ENCODE peak calls at places on chromosome 16, in six cellular contexts. G, M, X, S, Q and K are unnamed samples.

GRCh38 chr16:14501331-14502255 is 128.5 kb downstream of the PARN start:
- DNase-seq in G (peak; percentile 59), M (no peak), X (peak; percentile 94), S (peak; percentile 80), Q (peak; percentile 73), K (peak; percentile 87)

GRCh38 chr16:74448990-74449389 is 27.7 kb upstream of the CLEC18B start:
- DNase-seq in G (no peak), M (no peak), X (peak; percentile 95), S (no peak), Q (peak; percentile 30), K (peak; percentile 96)

GRCh38 chr16:17224859-17225258 is 245.9 kb downstream of the XYLT1 start:
- DNase-seq in G (no peak), M (no peak), X (peak; percentile 82), S (no peak), Q (no peak), K (no peak)

GRCh38 chr16:10552998-10553491 is 27.4 kb downstream of the EMP2 start:
- DNase-seq in G (peak; percentile 77), M (no peak), X (no peak), S (peak; percentile 84), Q (peak; percentile 68), K (no peak)

GRCh38 chr16:57976331-57976796 is 5.4 kb upstream of the CNGB1 start:
- DNase-seq in G (no peak), M (peak; percentile 20), X (no peak), S (no peak), Q (no peak), K (no peak)

GRCh38 chr16:49049644-49050043 is 232.0 kb downstream of the CBLN1 start:
- DNase-seq in G (no peak), M (no peak), X (no peak), S (no peak), Q (no peak), K (no peak)

GRCh38 chr16:11152677-11153321 is 103.2 kb downstream of the SOCS1 start:
- DNase-seq in G (no peak), M (no peak), X (no peak), S (no peak), Q (no peak), K (no peak)

GRCh38 chr16:2751577-2752034 is 832 bp upstream of the SRRM2 start:
- DNase-seq in G (no peak), M (no peak), X (no peak), S (peak; percentile 90), Q (peak; percentile 43), K (no peak)

GRCh38 chr16:89547291-89547690 is 13.2 kb upstream of the RPL13 start:
- DNase-seq in G (no peak), M (no peak), X (no peak), S (no peak), Q (no peak), K (no peak)

GRCh38 chr16:20056436-20056835 is 17.3 kb downstream of the GPR139 start:
- DNase-seq in G (no peak), M (no peak), X (no peak), S (no peak), Q (no peak), K (no peak)

GRCh38 chr16:2150418-2151187 is 2.2 kb downstream of the RAB26 start:
- DNase-seq in G (peak; percentile 83), M (no peak), X (peak; percentile 28), S (peak; percentile 89), Q (no peak), K (peak; percentile 31)

GRCh38 chr16:57736419-57737281 is 1.1 kb downstream of the KATNB1 start:
- DNase-seq in G (no peak), M (no peak), X (peak; percentile 87), S (peak; percentile 71), Q (peak; percentile 77), K (peak; percentile 91)

GRCh38 chr16:252366-253337 is 18.0 kb downstream of the FAM234A start:
- DNase-seq in G (no peak), M (no peak), X (no peak), S (no peak), Q (no peak), K (no peak)

GRCh38 chr16:10594312-10594950 is 14.0 kb upstream of the EMP2 start:
- DNase-seq in G (no peak), M (no peak), X (no peak), S (no peak), Q (no peak), K (no peak)

GRCh38 chr16:30934827-30935557 is 11.6 kb downstream of the FBXL19 start:
- DNase-seq in G (peak; percentile 87), M (no peak), X (peak; percentile 55), S (peak; percentile 87), Q (peak; percentile 38), K (peak; percentile 70)

GRCh38 chr16:89506113-89506504 is 2.1 kb upstream of the SPG7 start:
- DNase-seq in G (no peak), M (no peak), X (no peak), S (no peak), Q (no peak), K (no peak)

GRCh38 chr16:58022601-58023371 is 2.8 kb upstream of the MMP15 start:
- DNase-seq in G (no peak), M (no peak), X (peak; percentile 68), S (no peak), Q (no peak), K (no peak)

GRCh38 chr16:86095906-86096485 is 197.0 kb downstream of the IRF8 start:
- DNase-seq in G (no peak), M (no peak), X (no peak), S (no peak), Q (no peak), K (no peak)
- H3K14ac ChIP-seq in G (no peak overlapping the region), M (no peak overlapping the region), X (no peak overlapping the region), S (no peak overlapping the region), Q (no peak overlapping the region), K (no peak overlapping the region)

GRCh38 chr16:67191410-67191994 is 453 bp upstream of the E2F4 start:
- DNase-seq in G (no peak), M (no peak), X (no peak), S (no peak), Q (no peak), K (no peak)

GRCh38 chr16:67190448-67191399 is 788 bp upstream of the EXOC3L1 start:
- DNase-seq in G (no peak), M (no peak), X (peak; percentile 76), S (no peak), Q (no peak), K (peak; percentile 71)

GRCh38 chr16:67192781-67193260 is 866 bp downstream of the E2F4 start:
- DNase-seq in G (no peak), M (no peak), X (no peak), S (no peak), Q (no peak), K (no peak)

GRCh38 chr16:67190041-67190440 is at the start of gene EXOC3L1:
- DNase-seq in G (no peak), M (no peak), X (no peak), S (no peak), Q (no peak), K (no peak)

GRCh38 chr16:67191995-67192681 is at the start of gene E2F4:
- DNase-seq in G (peak; percentile 88), M (peak; percentile 81), X (peak; percentile 92), S (peak; percentile 91), Q (peak; percentile 85), K (peak; percentile 93)
- H3K23ac ChIP-seq in G (no peak within 1 kb of the TSS), M (peak within 1 kb of the TSS; percentile 94), X (peak within 1 kb of the TSS; percentile 80), S (no peak within 1 kb of the TSS), Q (no peak within 1 kb of the TSS), K (no peak within 1 kb of the TSS)

DNA sequence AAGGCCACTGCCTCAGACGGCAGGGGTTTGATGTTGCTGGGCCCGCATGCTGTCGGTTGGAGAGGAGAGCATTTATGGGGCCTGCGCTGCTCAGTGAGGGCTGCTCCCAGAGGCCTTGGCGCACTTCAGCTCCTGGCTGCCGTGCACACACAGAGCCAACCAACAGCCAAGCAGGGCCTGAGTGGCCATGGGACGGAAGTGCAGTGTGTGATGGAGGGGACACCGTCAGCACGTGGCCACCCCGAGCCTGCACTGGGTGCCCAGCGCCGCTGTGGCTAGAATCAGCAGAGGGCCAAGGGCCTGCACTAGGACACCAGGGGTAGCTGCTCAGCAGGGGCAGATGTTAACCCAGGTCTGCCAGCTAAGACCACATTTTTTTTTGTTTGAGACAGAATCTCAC is 21.8 kb downstream of the KLHL36 start:
- DNase-seq in G (no peak), M (no peak), X (no peak), S (no peak), Q (no peak), K (no peak)
- H3K14ac ChIP-seq in G (no peak overlapping the region), M (peak overlapping the region; percentile 67), X (no peak overlapping the region), S (peak overlapping the region; percentile 29), Q (no peak overlapping the region), K (no peak overlapping the region)

DNA sequence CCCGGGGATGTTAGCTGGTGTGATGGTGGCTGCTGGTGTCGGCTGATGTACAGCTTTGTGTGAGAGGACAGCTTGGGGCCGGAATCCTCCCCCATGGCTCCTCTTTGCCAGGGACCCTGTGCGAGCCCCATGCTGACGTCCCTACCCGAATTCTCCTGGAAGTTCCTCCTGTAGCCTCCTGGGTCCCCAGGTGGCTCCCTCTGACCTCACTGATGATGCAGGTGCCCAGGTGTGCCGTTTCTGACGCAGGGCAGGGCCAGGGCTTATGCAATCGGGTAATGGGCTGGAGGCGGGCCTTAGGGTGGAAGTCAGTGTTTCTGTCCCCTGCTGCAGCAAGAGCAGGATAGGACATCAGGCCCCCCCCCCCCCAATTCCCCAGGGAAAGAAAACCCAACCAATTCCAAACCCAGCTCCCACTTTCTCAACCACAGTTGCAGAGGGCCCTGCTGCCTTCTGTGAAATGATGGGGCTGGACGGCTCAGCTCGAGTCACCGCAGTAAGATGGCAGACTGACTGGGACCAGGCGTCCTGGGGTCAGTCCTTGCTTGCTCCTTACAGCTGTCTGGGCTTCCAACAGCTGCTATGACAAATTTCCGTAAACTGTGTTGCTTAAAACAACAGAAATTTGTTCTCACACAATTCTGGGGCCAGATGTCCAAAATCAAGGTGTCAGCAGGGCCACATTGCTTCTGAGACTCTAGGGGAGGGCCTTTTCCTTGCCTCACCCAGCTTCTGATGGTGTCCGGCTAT is 139.0 kb upstream of the PLCG2 start:
- DNase-seq in G (no peak), M (no peak), X (peak; percentile 11), S (no peak), Q (peak; percentile 87), K (peak; percentile 52)
- H3K23ac ChIP-seq in G (no peak overlapping the region), M (no peak overlapping the region), X (no peak overlapping the region), S (no peak overlapping the region), Q (no peak overlapping the region), K (no peak overlapping the region)